ENCODE peak calls at places on chromosome 4, in seven cellular contexts. B, L, T, A, U, P and J are unnamed samples.

GRCh38 chr4:139789096-139789495 is 123.5 kb downstream of the MGST2 start:
- DNase-seq in B (no peak), L (no peak), T (no peak), A (no peak), U (no peak), P (no peak), J (no peak)

GRCh38 chr4:5821665-5822358 is 71.1 kb downstream of the CRMP1 start:
- DNase-seq in B (no peak), L (no peak), T (peak), A (no peak), U (no peak), P (no peak), J (no peak)

GRCh38 chr4:144716778-144717177 is 70.8 kb downstream of the HHIP start:
- DNase-seq in B (no peak), L (no peak), T (no peak), A (no peak), U (no peak), P (no peak), J (no peak)

GRCh38 chr4:145179201-145179860 is 1.1 kb downstream of the OTUD4 start:
- DNase-seq in B (peak), L (peak), T (peak), A (peak), U (peak), P (peak), J (peak)

GRCh38 chr4:175330236-175330635 is 412.1 kb downstream of the ADAM29 start:
- DNase-seq in B (no peak), L (no peak), T (no peak), A (peak), U (no peak), P (no peak), J (no peak)

GRCh38 chr4:86496094-86497060 is 97.7 kb upstream of the PTPN13 start:
- DNase-seq in B (peak), L (no peak), T (peak), A (peak), U (peak), P (no peak), J (peak)

GRCh38 chr4:184283659-184284335 is 66.1 kb upstream of the ENPP6 start:
- DNase-seq in B (no peak), L (no peak), T (peak), A (no peak), U (no peak), P (no peak), J (no peak)

GRCh38 chr4:127776620-127777019 is 5.5 kb upstream of the HSPA4L start:
- DNase-seq in B (no peak), L (no peak), T (no peak), A (no peak), U (peak), P (no peak), J (no peak)

GRCh38 chr4:88791274-88791673 is 93.6 kb upstream of the NAP1L5 start:
- DNase-seq in B (peak), L (no peak), T (no peak), A (no peak), U (peak), P (no peak), J (no peak)

GRCh38 chr4:170868191-170868590 is 778.4 kb upstream of the AADAT start:
- DNase-seq in B (no peak), L (no peak), T (no peak), A (no peak), U (no peak), P (no peak), J (no peak)

GRCh38 chr4:29311231-29311630 is 1408.9 kb upstream of the PCDH7 start:
- DNase-seq in B (peak), L (no peak), T (no peak), A (peak), U (no peak), P (no peak), J (no peak)

GRCh38 chr4:164768516-164768915 is 14.6 kb downstream of the SMIM31 start:
- DNase-seq in B (no peak), L (no peak), T (no peak), A (peak), U (peak), P (no peak), J (no peak)

GRCh38 chr4:174198396-174199179 is 84.9 kb downstream of the FBXO8 start:
- DNase-seq in B (peak), L (no peak), T (no peak), A (peak), U (no peak), P (no peak), J (no peak)

GRCh38 chr4:159296061-159296460 is 193.2 kb downstream of the RAPGEF2 start:
- DNase-seq in B (peak), L (no peak), T (no peak), A (peak), U (no peak), P (no peak), J (peak)

GRCh38 chr4:16259531-16260246 is 33.4 kb upstream of the TAPT1 start:
- DNase-seq in B (no peak), L (no peak), T (no peak), A (peak), U (no peak), P (no peak), J (no peak)

GRCh38 chr4:183912585-183912984 is 7.5 kb downstream of the STOX2 start:
- DNase-seq in B (no peak), L (no peak), T (no peak), A (no peak), U (no peak), P (no peak), J (no peak)

GRCh38 chr4:89123418-89123817 is 12.1 kb downstream of the TIGD2 start:
- DNase-seq in B (no peak), L (no peak), T (no peak), A (peak), U (no peak), P (no peak), J (peak)

GRCh38 chr4:16969696-16970135 is 71.3 kb upstream of the LDB2 start:
- DNase-seq in B (peak), L (no peak), T (no peak), A (peak), U (no peak), P (no peak), J (no peak)

GRCh38 chr4:156294577-156294976 is 340.9 kb upstream of the CTSO start:
- DNase-seq in B (peak), L (no peak), T (peak), A (peak), U (peak), P (no peak), J (peak)

GRCh38 chr4:26289421-26289820 is 31.4 kb upstream of the RBPJ start:
- DNase-seq in B (no peak), L (no peak), T (no peak), A (no peak), U (no peak), P (no peak), J (no peak)

GRCh38 chr4:88018471-88018870 is 11.0 kb downstream of the PKD2 start:
- DNase-seq in B (no peak), L (peak), T (no peak), A (peak), U (no peak), P (no peak), J (no peak)

GRCh38 chr4:78684196-78685079 is 91.7 kb upstream of the BMP2K start:
- DNase-seq in B (peak), L (no peak), T (peak), A (peak), U (no peak), P (no peak), J (no peak)

GRCh38 chr4:18041114-18041513 is 19.6 kb upstream of the LCORL start:
- DNase-seq in B (no peak), L (no peak), T (no peak), A (no peak), U (no peak), P (no peak), J (no peak)

GRCh38 chr4:4499438-4500123 is 42.3 kb downstream of the STX18 start:
- DNase-seq in B (no peak), L (no peak), T (no peak), A (no peak), U (no peak), P (no peak), J (peak)